ENCODE peak calls at places on chromosome 10, in four cellular contexts. C is K562, U is GM12878, M is HepG2. Z is an unnamed sample.

GRCh38 chr10:109191341-109191740 is 732.0 kb downstream of the XPNPEP1 start:
- DNase-seq in M (no peak), C (no peak), U (no peak), Z (no peak)

GRCh38 chr10:122853665-122854313 is 8.1 kb upstream of the CUZD1 start:
- DNase-seq in U (no peak), C (no peak), M (no peak), Z (no peak)

GRCh38 chr10:46232084-46232483 is 54.7 kb upstream of the ANTXRL start:
- DNase-seq in C (no peak), U (no peak), M (no peak), Z (no peak)

GRCh38 chr10:130871406-130871805 is 440.1 kb downstream of the TCERG1L start:
- DNase-seq in U (no peak), M (no peak), C (no peak), Z (no peak)

GRCh38 chr10:84469470-84469869 is 141.1 kb downstream of the CCSER2 start:
- DNase-seq in U (no peak), M (peak), C (no peak), Z (no peak)

GRCh38 chr10:126933116-126933515 is 27.9 kb downstream of the DOCK1 start:
- DNase-seq in M (no peak), C (no peak), U (no peak), Z (no peak)

GRCh38 chr10:110512461-110513187 is 14.9 kb downstream of the DUSP5 start:
- DNase-seq in C (no peak), U (no peak), M (no peak), Z (peak)

GRCh38 chr10:132185601-132186487 is 904 bp upstream of the DPYSL4 start:
- DNase-seq in M (no peak), U (no peak), C (peak), Z (no peak)

GRCh38 chr10:76675951-76676587 is 961.5 kb downstream of the KCNMA1 start:
- DNase-seq in M (no peak), U (no peak), C (no peak), Z (no peak)

GRCh38 chr10:125709553-125710266 is 9.8 kb upstream of the EDRF1 start:
- DNase-seq in U (no peak), M (no peak), C (no peak), Z (no peak)

GRCh38 chr10:49616421-49617230 is 2.8 kb downstream of the CHAT start:
- DNase-seq in C (peak), U (no peak), M (no peak), Z (no peak)

GRCh38 chr10:133026171-133026570 is 61.6 kb upstream of the ADGRA1 start:
- DNase-seq in C (no peak), M (no peak), U (no peak), Z (no peak)

GRCh38 chr10:33193867-33194521 is 140.5 kb downstream of the NRP1 start:
- DNase-seq in M (peak), U (no peak), C (no peak), Z (peak)

GRCh38 chr10:1120761-1121160 is 64.6 kb downstream of the WDR37 start:
- DNase-seq in C (no peak), M (no peak), U (no peak), Z (no peak)

GRCh38 chr10:55200020-55200419 is 399.0 kb upstream of the PCDH15 start:
- DNase-seq in C (no peak), M (no peak), U (no peak), Z (no peak)

GRCh38 chr10:96548589-96548988 is 34.9 kb upstream of the TLL2 start:
- DNase-seq in C (no peak), U (no peak), M (no peak), Z (no peak)

GRCh38 chr10:63424576-63424975 is 41.2 kb downstream of the JMJD1C start:
- DNase-seq in M (no peak), U (no peak), C (no peak), Z (no peak)

GRCh38 chr10:85047170-85047834 is 718.9 kb downstream of the CCSER2 start:
- DNase-seq in M (no peak), U (no peak), C (no peak), Z (no peak)

GRCh38 chr10:87622290-87623004 is 37.2 kb upstream of the PAPSS2 start:
- DNase-seq in U (no peak), C (no peak), M (no peak), Z (peak)

GRCh38 chr10:34297551-34298370 is 517.3 kb downstream of the PARD3 start:
- DNase-seq in M (peak), C (no peak), U (no peak), Z (no peak)

GRCh38 chr10:95273393-95274312 is 17.1 kb downstream of the PDLIM1 start:
- DNase-seq in U (no peak), C (no peak), M (peak), Z (peak)

GRCh38 chr10:1715821-1716220 is 21.5 kb downstream of the ADARB2 start:
- DNase-seq in M (no peak), C (peak), U (peak), Z (peak)

GRCh38 chr10:119656760-119657159 is 5.6 kb downstream of the BAG3 start:
- DNase-seq in M (no peak), U (no peak), C (peak), Z (no peak)

GRCh38 chr10:110870823-110871235 is 899 bp upstream of the PDCD4 start:
- DNase-seq in C (no peak), U (no peak), M (no peak), Z (no peak)

GRCh38 chr10:5951721-5952407 is 25.5 kb downstream of the IL15RA start:
- DNase-seq in C (no peak), M (no peak), U (no peak), Z (no peak)

GRCh38 chr10:43931308-43931930 is 282.7 kb upstream of the ZNF32 start:
- DNase-seq in C (no peak), M (no peak), U (no peak), Z (no peak)

GRCh38 chr10:130387936-130388580 is 251.9 kb downstream of the GLRX3 start:
- DNase-seq in U (no peak), M (no peak), C (no peak), Z (no peak)

GRCh38 chr10:97659589-97659988 is 19.1 kb downstream of the PI4K2A start:
- DNase-seq in C (no peak), U (no peak), M (no peak), Z (no peak)
- TF ChIP-seq JUNB in C (no peak), U (no peak), M (no peak), Z (no peak)

GRCh38 chr10:28291881-28292297 is 11.0 kb downstream of the MPP7 start:
- DNase-seq in M (no peak), C (no peak), U (no peak), Z (no peak)
- TF ChIP-seq KDM1A in M (no peak), C (no peak), U (no peak), Z (no peak)

DNA sequence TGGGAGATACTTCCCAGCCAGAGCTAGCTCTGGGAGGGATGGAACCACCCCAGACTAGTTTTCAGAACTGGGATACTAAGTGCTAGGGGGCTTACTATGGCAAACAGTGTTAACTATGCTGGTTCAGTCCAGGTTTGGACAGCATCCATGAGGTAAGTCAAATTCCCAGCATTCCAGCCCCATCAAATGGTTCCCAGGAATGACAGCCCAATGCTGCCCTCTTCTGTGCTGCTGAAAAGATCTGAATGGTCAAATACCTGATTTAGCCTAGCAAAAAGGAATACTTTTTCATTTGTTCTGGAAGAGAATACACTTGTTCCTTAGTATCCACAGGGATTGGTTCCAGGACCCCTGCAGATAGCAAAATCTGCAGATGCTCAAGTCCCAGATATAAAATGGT is 141.8 kb upstream of the CCDC6 start:
- DNase-seq in U (no peak), C (no peak), M (peak), Z (no peak)
- TF ChIP-seq JUNB in U (no peak), C (no peak), M (no peak), Z (no peak)

DNA sequence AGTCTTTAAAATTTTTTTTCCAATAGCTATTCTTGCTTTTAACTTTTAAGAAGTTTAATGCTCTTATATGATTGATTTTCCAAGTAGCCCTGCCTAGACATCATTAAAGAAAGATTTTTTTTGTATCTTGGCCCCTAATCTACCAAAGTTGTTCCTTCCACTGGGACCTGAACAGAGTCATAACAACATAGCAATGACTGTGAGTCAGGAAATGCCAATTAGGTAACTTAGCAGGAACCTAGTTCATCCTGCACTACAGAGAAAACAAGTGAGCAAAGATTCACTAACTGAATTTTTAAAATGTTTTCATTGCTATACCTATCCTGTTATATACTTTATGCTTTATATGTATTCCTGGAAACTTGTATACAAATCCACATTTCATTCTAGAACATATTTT is 284.7 kb downstream of the BICC1 start:
- DNase-seq in C (no peak), U (no peak), M (no peak), Z (no peak)
- TF ChIP-seq KDM1A in C (no peak), U (no peak), M (no peak), Z (no peak)

GRCh38 chr10:14578060-14578952 is 196.4 kb downstream of the FAM107B start:
- DNase-seq in C (no peak), M (peak), U (no peak), Z (peak)
- TF ChIP-seq JUNB in C (no peak), M (no peak), U (no peak), Z (peak)

GRCh38 chr10:89224697-89225443 is 17.8 kb upstream of the CH25H start:
- DNase-seq in U (no peak), C (no peak), M (no peak), Z (no peak)
- TF ChIP-seq KDM1A in U (no peak), C (no peak), M (no peak), Z (no peak)

GRCh38 chr10:80273523-80274170 is 15.8 kb downstream of the MAT1A start:
- DNase-seq in M (no peak), C (peak), U (no peak), Z (no peak)
- TF ChIP-seq JUNB in M (no peak), C (no peak), U (no peak), Z (no peak)